ENCODE peak calls at places on chromosomes 16 and 17, in four cellular contexts. One of them, this sample, is unnamed.

GRCh38 chr17:29941334-29941733 is at the start of gene EFCAB5:
- DNase-seq in stimulated activated CD4-positive, alpha-beta T cell treated with anti-CD3 and anti-CD28 coated beads, Interleukin-1b, Interleukin-23, amount 100 ng/mL, for 1 hour: no peak
- DNase-seq in left ventricle myocardium superior: no peak
- DNase-seq in T-helper 1 cell: no peak
- DNase-seq in this sample: no peak

GRCh38 chr17:64281962-64282752 is 19.1 kb upstream of the TEX2 start:
- DNase-seq in stimulated activated CD4-positive, alpha-beta T cell treated with anti-CD3 and anti-CD28 coated beads, Interleukin-1b, Interleukin-23, amount 100 ng/mL, for 1 hour: no peak
- DNase-seq in left ventricle myocardium superior: peak; percentile 48
- DNase-seq in T-helper 1 cell: peak; percentile 31
- DNase-seq in this sample: peak; percentile 12

GRCh38 chr17:76490112-76490710 is 11.0 kb downstream of the RHBDF2 start:
- DNase-seq in stimulated activated CD4-positive, alpha-beta T cell treated with anti-CD3 and anti-CD28 coated beads, Interleukin-1b, Interleukin-23, amount 100 ng/mL, for 1 hour: no peak
- DNase-seq in left ventricle myocardium superior: no peak
- DNase-seq in T-helper 1 cell: no peak
- DNase-seq in this sample: no peak

GRCh38 chr16:4859190-4859899 is 12.1 kb downstream of the UBN1 start:
- DNase-seq in stimulated activated CD4-positive, alpha-beta T cell treated with anti-CD3 and anti-CD28 coated beads, Interleukin-1b, Interleukin-23, amount 100 ng/mL, for 1 hour: no peak
- DNase-seq in left ventricle myocardium superior: no peak
- DNase-seq in T-helper 1 cell: no peak
- DNase-seq in this sample: no peak

GRCh38 chr16:24815052-24815451 is 30.7 kb upstream of the SLC5A11 start:
- DNase-seq in stimulated activated CD4-positive, alpha-beta T cell treated with anti-CD3 and anti-CD28 coated beads, Interleukin-1b, Interleukin-23, amount 100 ng/mL, for 1 hour: no peak
- DNase-seq in left ventricle myocardium superior: no peak
- DNase-seq in T-helper 1 cell: no peak
- DNase-seq in this sample: no peak

GRCh38 chr16:27492588-27492979 is 57.1 kb downstream of the GTF3C1 start:
- DNase-seq in stimulated activated CD4-positive, alpha-beta T cell treated with anti-CD3 and anti-CD28 coated beads, Interleukin-1b, Interleukin-23, amount 100 ng/mL, for 1 hour: no peak
- DNase-seq in left ventricle myocardium superior: no peak
- DNase-seq in T-helper 1 cell: no peak
- DNase-seq in this sample: no peak

GRCh38 chr17:66548158-66548557 is 245.7 kb downstream of the PRKCA start:
- DNase-seq in stimulated activated CD4-positive, alpha-beta T cell treated with anti-CD3 and anti-CD28 coated beads, Interleukin-1b, Interleukin-23, amount 100 ng/mL, for 1 hour: no peak
- DNase-seq in left ventricle myocardium superior: no peak
- DNase-seq in T-helper 1 cell: no peak
- DNase-seq in this sample: no peak

GRCh38 chr16:7185179-7185578 is 147.5 kb upstream of the RBFOX1 start:
- DNase-seq in stimulated activated CD4-positive, alpha-beta T cell treated with anti-CD3 and anti-CD28 coated beads, Interleukin-1b, Interleukin-23, amount 100 ng/mL, for 1 hour: no peak
- DNase-seq in left ventricle myocardium superior: no peak
- DNase-seq in T-helper 1 cell: no peak
- DNase-seq in this sample: no peak

GRCh38 chr16:88566158-88566557 is 4.0 kb upstream of the ZC3H18 start:
- DNase-seq in stimulated activated CD4-positive, alpha-beta T cell treated with anti-CD3 and anti-CD28 coated beads, Interleukin-1b, Interleukin-23, amount 100 ng/mL, for 1 hour: peak; percentile 31
- DNase-seq in left ventricle myocardium superior: no peak
- DNase-seq in T-helper 1 cell: no peak
- DNase-seq in this sample: no peak